ENCODE peak calls at places on chromosome 14, in six cellular contexts. One of them, this sample, is unnamed.

GRCh38 chr14:32077081-32078029 is at the start of gene ARHGAP5:
- DNase-seq in H1: no peak
- DNase-seq in HepG2: peak; percentile 58
- DNase-seq in GM12891: peak; percentile 13
- DNase-seq in K562: no peak
- DNase-seq in GM12878: no peak
- DNase-seq in this sample: no peak

GRCh38 chr14:38718519-38718918 is 384.5 kb downstream of the SEC23A start:
- DNase-seq in H1: no peak
- DNase-seq in HepG2: no peak
- DNase-seq in GM12891: no peak
- DNase-seq in K562: no peak
- DNase-seq in GM12878: no peak
- DNase-seq in this sample: no peak

GRCh38 chr14:50608302-50608851 is 48.4 kb downstream of the ATL1 start:
- DNase-seq in H1: no peak
- DNase-seq in HepG2: no peak
- DNase-seq in GM12891: no peak
- DNase-seq in K562: no peak
- DNase-seq in GM12878: no peak
- DNase-seq in this sample: no peak

GRCh38 chr14:77580477-77580876 is 36.0 kb downstream of the SPTLC2 start:
- DNase-seq in H1: no peak
- DNase-seq in HepG2: no peak
- DNase-seq in GM12891: no peak
- DNase-seq in K562: no peak
- DNase-seq in GM12878: no peak
- DNase-seq in this sample: no peak

GRCh38 chr14:68692916-68693771 is 99.7 kb downstream of the ZFP36L1 start:
- DNase-seq in H1: no peak
- DNase-seq in HepG2: no peak
- DNase-seq in GM12891: no peak
- DNase-seq in K562: no peak
- DNase-seq in GM12878: no peak
- DNase-seq in this sample: no peak

GRCh38 chr14:50475460-50475859 is 56.9 kb downstream of the MAP4K5 start:
- DNase-seq in H1: no peak
- DNase-seq in HepG2: peak; percentile 52
- DNase-seq in GM12891: no peak
- DNase-seq in K562: no peak
- DNase-seq in GM12878: no peak
- DNase-seq in this sample: no peak

GRCh38 chr14:94081386-94081820 is 293 bp downstream of the IFI27L1 start:
- DNase-seq in H1: no peak
- DNase-seq in HepG2: no peak
- DNase-seq in GM12891: no peak
- DNase-seq in K562: no peak
- DNase-seq in GM12878: no peak
- DNase-seq in this sample: no peak

GRCh38 chr14:35730871-35731270 is 78.2 kb downstream of the RALGAPA1 start:
- DNase-seq in H1: no peak
- DNase-seq in HepG2: no peak
- DNase-seq in GM12891: no peak
- DNase-seq in K562: no peak
- DNase-seq in GM12878: no peak
- DNase-seq in this sample: no peak

GRCh38 chr14:99234982-99235491 is 37.0 kb downstream of the BCL11B start:
- DNase-seq in H1: no peak
- DNase-seq in HepG2: no peak
- DNase-seq in GM12891: no peak
- DNase-seq in K562: no peak
- DNase-seq in GM12878: no peak
- DNase-seq in this sample: no peak

GRCh38 chr14:38078393-38078792 is 129.3 kb upstream of the SSTR1 start:
- DNase-seq in H1: no peak
- DNase-seq in HepG2: no peak
- DNase-seq in GM12891: no peak
- DNase-seq in K562: no peak
- DNase-seq in GM12878: no peak
- DNase-seq in this sample: no peak

GRCh38 chr14:83556746-83557460 is 1973.0 kb upstream of the FLRT2 start:
- DNase-seq in H1: no peak
- DNase-seq in HepG2: no peak
- DNase-seq in GM12891: no peak
- DNase-seq in K562: no peak
- DNase-seq in GM12878: no peak
- DNase-seq in this sample: no peak

GRCh38 chr14:63249112-63249511 is 44.9 kb downstream of the RHOJ start:
- DNase-seq in H1: no peak
- DNase-seq in HepG2: no peak
- DNase-seq in GM12891: no peak
- DNase-seq in K562: no peak
- DNase-seq in GM12878: no peak
- DNase-seq in this sample: no peak

GRCh38 chr14:68787235-68787727 is 5.6 kb downstream of the ZFP36L1 start:
- DNase-seq in H1: no peak
- DNase-seq in HepG2: no peak
- DNase-seq in GM12891: no peak
- DNase-seq in K562: no peak
- DNase-seq in GM12878: no peak
- DNase-seq in this sample: no peak

GRCh38 chr14:24329073-24329663 is 5.7 kb downstream of the ADCY4 start:
- DNase-seq in H1: no peak
- DNase-seq in HepG2: no peak
- DNase-seq in GM12891: no peak
- DNase-seq in K562: no peak
- DNase-seq in GM12878: no peak
- DNase-seq in this sample: no peak

GRCh38 chr14:29462271-29462670 is 465.4 kb downstream of the PRKD1 start:
- DNase-seq in H1: no peak
- DNase-seq in HepG2: no peak
- DNase-seq in GM12891: no peak
- DNase-seq in K562: no peak
- DNase-seq in GM12878: no peak
- DNase-seq in this sample: no peak

GRCh38 chr14:69005432-69006148 is 26.5 kb upstream of the ACTN1 start:
- DNase-seq in H1: no peak
- DNase-seq in HepG2: peak; percentile 57
- DNase-seq in GM12891: no peak
- DNase-seq in K562: no peak
- DNase-seq in GM12878: no peak
- DNase-seq in this sample: no peak

GRCh38 chr14:57390806-57391562 is 598 bp downstream of the NAA30 start:
- DNase-seq in H1: no peak
- DNase-seq in HepG2: no peak
- DNase-seq in GM12891: peak; percentile 38
- DNase-seq in K562: peak; percentile 12
- DNase-seq in GM12878: no peak
- DNase-seq in this sample: peak; percentile 10

GRCh38 chr14:77903233-77903632 is 103.3 kb downstream of the ADCK1 start:
- DNase-seq in H1: no peak
- DNase-seq in HepG2: no peak
- DNase-seq in GM12891: no peak
- DNase-seq in K562: no peak
- DNase-seq in GM12878: no peak
- DNase-seq in this sample: no peak

GRCh38 chr14:84927096-84927910 is 602.6 kb upstream of the FLRT2 start:
- DNase-seq in H1: no peak
- DNase-seq in HepG2: no peak
- DNase-seq in GM12891: no peak
- DNase-seq in K562: no peak
- DNase-seq in GM12878: no peak
- DNase-seq in this sample: no peak

GRCh38 chr14:71607056-71607455 is 325.2 kb upstream of the RGS6 start:
- DNase-seq in H1: no peak
- DNase-seq in HepG2: no peak
- DNase-seq in GM12891: no peak
- DNase-seq in K562: no peak
- DNase-seq in GM12878: no peak
- DNase-seq in this sample: no peak

GRCh38 chr14:96662116-96662901 is 134.9 kb upstream of the VRK1 start:
- DNase-seq in H1: no peak
- DNase-seq in HepG2: no peak
- DNase-seq in GM12891: no peak
- DNase-seq in K562: no peak
- DNase-seq in GM12878: no peak
- DNase-seq in this sample: no peak

GRCh38 chr14:105059035-105059916 is 6.0 kb downstream of the GPR132 start:
- DNase-seq in H1: no peak
- DNase-seq in HepG2: no peak
- DNase-seq in GM12891: peak; percentile 28
- DNase-seq in K562: no peak
- DNase-seq in GM12878: no peak
- DNase-seq in this sample: no peak

GRCh38 chr14:97977711-97978261 is 1180.6 kb downstream of the VRK1 start:
- DNase-seq in H1: no peak
- DNase-seq in HepG2: no peak
- DNase-seq in GM12891: no peak
- DNase-seq in K562: no peak
- DNase-seq in GM12878: no peak
- DNase-seq in this sample: no peak

GRCh38 chr14:80988742-80989429 is 33.5 kb downstream of the TSHR start:
- DNase-seq in H1: no peak
- DNase-seq in HepG2: no peak
- DNase-seq in GM12891: no peak
- DNase-seq in K562: no peak
- DNase-seq in GM12878: no peak
- DNase-seq in this sample: no peak

GRCh38 chr14:99512110-99512449 is 30.9 kb downstream of the CCNK start:
- DNase-seq in H1: no peak
- DNase-seq in HepG2: no peak
- DNase-seq in GM12891: no peak
- DNase-seq in K562: no peak
- DNase-seq in GM12878: no peak
- DNase-seq in this sample: no peak

DNA sequence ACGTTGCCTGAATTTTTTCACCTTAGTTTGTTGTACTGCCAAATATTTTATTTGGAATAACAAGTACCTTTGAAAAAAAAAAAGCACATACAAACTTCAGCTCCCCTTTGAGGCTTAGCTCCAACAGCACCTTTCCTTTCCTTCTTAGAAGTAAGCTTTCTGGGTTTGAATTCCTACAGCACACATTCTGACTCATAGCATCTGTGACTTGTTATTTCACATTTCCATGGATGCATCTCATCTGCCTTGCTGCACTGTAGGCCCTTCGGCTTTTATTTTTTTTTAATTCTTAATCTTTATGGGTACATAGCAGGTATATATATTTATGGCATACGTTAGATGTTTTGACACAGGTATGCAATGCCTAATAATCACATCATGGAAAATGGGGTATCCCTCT is 7.2 kb downstream of the LGALS3 start:
- DNase-seq in H1: no peak
- DNase-seq in HepG2: no peak
- DNase-seq in GM12891: no peak
- DNase-seq in K562: no peak
- DNase-seq in GM12878: no peak
- DNase-seq in this sample: no peak
- TF ChIP-seq TAF1 in H1: no peak
- TF ChIP-seq TAF1 in HepG2: no peak
- TF ChIP-seq TAF1 in GM12891: no peak
- TF ChIP-seq TAF1 in K562: no peak
- TF ChIP-seq TAF1 in GM12878: no peak
- TF ChIP-seq TAF1 in this sample: no peak

GRCh38 chr14:73634333-73634833 is 10.4 kb upstream of the DNAL1 start:
- DNase-seq in H1: peak; percentile 66
- DNase-seq in HepG2: no peak
- DNase-seq in GM12891: peak; percentile 22
- DNase-seq in K562: no peak
- DNase-seq in GM12878: no peak
- DNase-seq in this sample: no peak
- TF ChIP-seq POLR2AphosphoS5 in H1: peak; percentile 55
- TF ChIP-seq POLR2AphosphoS5 in HepG2: no peak
- TF ChIP-seq POLR2AphosphoS5 in GM12891: no peak
- TF ChIP-seq POLR2AphosphoS5 in K562: no peak
- TF ChIP-seq POLR2AphosphoS5 in GM12878: no peak
- TF ChIP-seq POLR2AphosphoS5 in this sample: no peak

GRCh38 chr14:100709956-100710284 is 16.8 kb upstream of the DLK1 start:
- DNase-seq in H1: no peak
- DNase-seq in HepG2: no peak
- DNase-seq in GM12891: no peak
- DNase-seq in K562: no peak
- DNase-seq in GM12878: no peak
- DNase-seq in this sample: no peak

GRCh38 chr14:100711117-100711462 is 15.6 kb upstream of the DLK1 start:
- DNase-seq in H1: no peak
- DNase-seq in HepG2: no peak
- DNase-seq in GM12891: no peak
- DNase-seq in K562: no peak
- DNase-seq in GM12878: no peak
- DNase-seq in this sample: no peak

GRCh38 chr14:100710391-100711116 is 16.1 kb upstream of the DLK1 start:
- DNase-seq in H1: no peak
- DNase-seq in HepG2: no peak
- DNase-seq in GM12891: no peak
- DNase-seq in K562: no peak
- DNase-seq in GM12878: no peak
- DNase-seq in this sample: no peak

GRCh38 chr14:100712490-100712889 is 14.2 kb upstream of the DLK1 start:
- DNase-seq in H1: no peak
- DNase-seq in HepG2: no peak
- DNase-seq in GM12891: no peak
- DNase-seq in K562: no peak
- DNase-seq in GM12878: no peak
- DNase-seq in this sample: no peak

DNA sequence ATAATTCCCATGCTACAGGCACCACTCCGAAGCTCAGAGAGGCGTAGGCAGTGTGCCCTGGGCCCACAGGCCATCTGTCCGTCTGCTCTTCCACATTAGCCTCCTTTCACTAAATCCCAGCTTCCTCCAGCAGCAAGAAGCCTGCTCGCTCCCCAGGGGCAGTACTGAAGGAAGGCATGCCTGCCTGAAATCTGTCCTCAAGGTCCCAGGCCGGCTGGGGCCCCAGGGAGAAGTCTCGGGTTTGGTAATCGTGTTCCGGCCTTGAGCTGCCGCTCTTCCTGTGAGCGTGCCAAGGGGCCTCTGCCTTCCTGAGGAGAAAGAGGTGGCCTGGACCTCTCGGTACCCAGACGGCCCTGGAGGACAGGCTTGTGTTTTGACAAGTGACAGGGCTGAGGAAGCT is 15.2 kb upstream of the DLK1 start:
- DNase-seq in H1: no peak
- DNase-seq in HepG2: no peak
- DNase-seq in GM12891: no peak
- DNase-seq in K562: no peak
- DNase-seq in GM12878: no peak
- DNase-seq in this sample: no peak
- TF ChIP-seq POLR2A in H1: no peak
- TF ChIP-seq POLR2A in HepG2: no peak
- TF ChIP-seq POLR2A in GM12891: no peak
- TF ChIP-seq POLR2A in K562: no peak
- TF ChIP-seq POLR2A in GM12878: no peak
- TF ChIP-seq POLR2A in this sample: no peak

DNA sequence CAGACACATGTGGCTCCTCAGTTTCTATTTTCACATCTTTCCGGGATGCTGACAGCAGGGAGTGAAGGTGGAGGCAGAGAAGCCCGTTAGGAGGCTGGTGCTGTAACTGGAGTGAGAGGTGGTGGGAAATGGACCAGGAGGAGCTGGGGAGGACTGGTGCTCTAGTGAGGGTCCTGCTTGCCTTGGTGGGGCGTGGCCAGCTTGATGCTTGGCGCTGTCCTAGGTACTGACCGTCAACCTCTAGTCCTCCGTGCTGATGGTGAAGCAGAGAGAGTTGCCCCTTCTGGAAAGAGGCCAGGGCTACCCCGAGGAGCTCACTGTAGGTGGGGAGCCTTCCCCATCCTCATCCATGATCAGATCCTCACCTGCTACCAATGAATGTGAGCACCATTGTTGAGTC is 1.4 kb downstream of the TRMT61A start:
- DNase-seq in H1: no peak
- DNase-seq in HepG2: no peak
- DNase-seq in GM12891: no peak
- DNase-seq in K562: peak; percentile 51
- DNase-seq in GM12878: no peak
- DNase-seq in this sample: no peak
- TF ChIP-seq TAF1 in H1: no peak
- TF ChIP-seq TAF1 in HepG2: no peak
- TF ChIP-seq TAF1 in GM12891: no peak
- TF ChIP-seq TAF1 in K562: no peak
- TF ChIP-seq TAF1 in GM12878: no peak
- TF ChIP-seq TAF1 in this sample: no peak